ENCODE peak calls at places on chromosomes 11 and 22, in four cellular contexts. D, V, I and T are unnamed samples.

GRCh38 chr22:37464181-37464580 is 22.0 kb downstream of the MFNG start:
- DNase-seq in D (no peak), V (no peak), I (peak; percentile 59), T (no peak)

GRCh38 chr22:20223421-20224245 is 44.5 kb downstream of the RTN4R start:
- DNase-seq in D (no peak), V (no peak), I (no peak), T (no peak)

GRCh38 chr22:33438273-33438672 is 380.1 kb upstream of the SYN3 start:
- DNase-seq in D (no peak), V (peak; percentile 26), I (no peak), T (no peak)

GRCh38 chr11:2301631-2302272 is at the start of the genes C11orf21 and TSPAN32:
- DNase-seq in D (no peak), V (no peak), I (no peak), T (no peak)

GRCh38 chr11:75896843-75897419 is 81.9 kb downstream of the UVRAG start:
- DNase-seq in D (no peak), V (peak; percentile 43), I (no peak), T (no peak)

GRCh38 chr11:68649851-68650555 is 34.3 kb upstream of the GAL start:
- DNase-seq in D (no peak), V (no peak), I (no peak), T (no peak)

GRCh38 chr11:134442246-134442645 is 30.2 kb upstream of the B3GAT1 start:
- DNase-seq in D (no peak), V (no peak), I (no peak), T (no peak)

GRCh38 chr22:50481045-50481439 is 301 bp upstream of the ADM2 start:
- DNase-seq in D (no peak), V (no peak), I (no peak), T (no peak)

GRCh38 chr11:64566042-64566914 is 24.7 kb upstream of the SLC22A12 start:
- DNase-seq in D (no peak), V (peak; percentile 94), I (no peak), T (no peak)

GRCh38 chr11:17393472-17393871 is 5.0 kb upstream of the KCNJ11 start:
- DNase-seq in D (no peak), V (no peak), I (peak; percentile 7), T (no peak)

GRCh38 chr11:62573006-62573591 is 592 bp downstream of the EEF1G start:
- DNase-seq in D (no peak), V (no peak), I (no peak), T (no peak)

GRCh38 chr11:67303132-67303988 is at the start of gene SSH3:
- DNase-seq in D (no peak), V (peak; percentile 57), I (peak; percentile 54), T (no peak)

GRCh38 chr11:9774591-9775392 is 110.9 kb downstream of the SWAP70 start:
- DNase-seq in D (no peak), V (peak; percentile 97), I (no peak), T (no peak)

GRCh38 chr22:26845016-26845728 is 187.8 kb downstream of the MIAT start:
- DNase-seq in D (no peak), V (peak; percentile 13), I (no peak), T (no peak)

GRCh38 chr22:27473533-27473932 is 328.0 kb downstream of the MN1 start:
- DNase-seq in D (no peak), V (no peak), I (no peak), T (no peak)

GRCh38 chr11:77668760-77669159 is 31.2 kb upstream of the CLNS1A start:
- DNase-seq in D (no peak), V (peak; percentile 59), I (no peak), T (no peak)

GRCh38 chr11:65391007-65391406 is 4.6 kb downstream of the FRMD8 start:
- DNase-seq in D (no peak), V (no peak), I (no peak), T (no peak)

GRCh38 chr11:84719935-84720577 is 907.1 kb downstream of the DLG2 start:
- DNase-seq in D (no peak), V (no peak), I (no peak), T (no peak)

GRCh38 chr11:96054870-96055705 is 131.2 kb upstream of the MTMR2 start:
- DNase-seq in D (no peak), V (peak; percentile 59), I (no peak), T (no peak)

GRCh38 chr11:43035011-43035564 is 276.7 kb upstream of the API5 start:
- DNase-seq in D (no peak), V (no peak), I (no peak), T (no peak)

GRCh38 chr22:19062139-19062789 is 59.9 kb downstream of the DGCR2 start:
- DNase-seq in D (no peak), V (no peak), I (no peak), T (no peak)

GRCh38 chr22:27212617-27213177 is 555.3 kb downstream of the MIAT start:
- DNase-seq in D (no peak), V (peak; percentile 99), I (no peak), T (peak; percentile 79)

GRCh38 chr11:67644042-67644441 is 4.5 kb upstream of the TBX10 start:
- DNase-seq in D (no peak), V (peak; percentile 9), I (no peak), T (no peak)

GRCh38 chr22:48135641-48136040 is 1373.2 kb downstream of the TBC1D22A start:
- DNase-seq in D (no peak), V (no peak), I (no peak), T (no peak)

GRCh38 chr11:1771273-1771672 is 7.5 kb upstream of the CTSD start:
- DNase-seq in D (no peak), V (no peak), I (no peak), T (peak; percentile 0)

GRCh38 chr22:19877626-19878339 is 23.1 kb upstream of the GNB1L start:
- DNase-seq in D (no peak), V (peak; percentile 82), I (no peak), T (no peak)

GRCh38 chr11:20363500-20364411 is at the start of gene HTATIP2:
- DNase-seq in D (peak; percentile 61), V (peak; percentile 61), I (peak; percentile 84), T (no peak)

GRCh38 chr22:18048441-18048898 is 24.1 kb upstream of the MICAL3 start:
- DNase-seq in D (no peak), V (peak; percentile 70), I (no peak), T (no peak)

GRCh38 chr11:3160252-3161031 is 4.7 kb downstream of the OSBPL5 start:
- DNase-seq in D (no peak), V (peak; percentile 93), I (no peak), T (peak; percentile 76)

GRCh38 chr11:100719362-100719761 is 32.3 kb downstream of the ARHGAP42 start:
- DNase-seq in D (no peak), V (peak; percentile 59), I (no peak), T (no peak)

GRCh38 chr11:130001491-130002351 is 914 bp downstream of the PRDM10 start:
- DNase-seq in D (peak; percentile 5), V (peak; percentile 36), I (peak; percentile 72), T (no peak)